ENCODE peak calls at places on chromosomes 2 and 18, in seven cellular contexts. S is B cell, X is thyroid gland, O is AG10803, G is bronchial epithelial cell, K is coronary artery, B is tibial artery. C is an unnamed sample.

GRCh38 chr2:160140471-160140870 is 59.6 kb downstream of the ITGB6 start:
- DNase-seq in B (no peak), S (no peak), O (peak), K (no peak), X (no peak), G (no peak), C (no peak)

GRCh38 chr2:65877331-65877791 is 445.0 kb upstream of the SPRED2 start:
- DNase-seq in K (no peak), O (peak), X (no peak), B (no peak), G (no peak), S (no peak), C (no peak)

GRCh38 chr2:19667085-19667484 is 234.7 kb downstream of the TTC32 start:
- DNase-seq in X (no peak), G (peak), K (no peak), S (no peak), O (peak), B (no peak), C (no peak)

GRCh38 chr2:25308599-25308998 is 33.1 kb downstream of the DNMT3A start:
- DNase-seq in X (no peak), G (no peak), K (no peak), S (no peak), B (no peak), O (no peak), C (no peak)

GRCh38 chr2:222315443-222316121 is 16.8 kb upstream of the PAX3 start:
- DNase-seq in G (no peak), O (no peak), B (no peak), S (no peak), X (no peak), K (no peak), C (no peak)

GRCh38 chr2:172640389-172640788 is 84.5 kb downstream of the PDK1 start:
- DNase-seq in G (no peak), K (no peak), B (no peak), S (no peak), X (no peak), O (no peak), C (no peak)

GRCh38 chr18:69161383-69162028 is 239.2 kb upstream of the DOK6 start:
- DNase-seq in X (no peak), O (peak), K (no peak), B (no peak), G (no peak), S (no peak), C (no peak)

GRCh38 chr2:74502720-74503505 is 3.5 kb upstream of the LBX2 start:
- DNase-seq in X (peak), S (peak), G (peak), B (peak), K (peak), O (peak), C (no peak)

GRCh38 chr2:19677215-19677777 is 224.5 kb downstream of the TTC32 start:
- DNase-seq in G (no peak), S (no peak), K (peak), B (no peak), O (no peak), X (no peak), C (no peak)

GRCh38 chr2:12352891-12353290 is 363.8 kb upstream of the TRIB2 start:
- DNase-seq in S (no peak), B (no peak), X (no peak), O (no peak), K (no peak), G (no peak), C (no peak)

GRCh38 chr18:54975598-54975997 is 16.3 kb upstream of the CCDC68 start:
- DNase-seq in O (no peak), S (no peak), X (no peak), G (no peak), K (no peak), B (no peak), C (no peak)

GRCh38 chr2:176269319-176270099 is at the start of gene MTX2:
- DNase-seq in B (peak), G (peak), K (peak), O (peak), S (peak), X (peak), C (no peak)
- TF ChIP-seq CTCF in B (peak), G (no peak), K (no peak), O (no peak), S (peak), X (peak), C (peak)

GRCh38 chr2:144519597-144519933 is 354 bp downstream of the ZEB2 start:
- DNase-seq in G (no peak), S (no peak), X (no peak), K (no peak), O (no peak), B (no peak), C (no peak)

GRCh38 chr2:144520718-144521487 is 984 bp upstream of the ZEB2 start:
- DNase-seq in B (no peak), G (no peak), X (no peak), O (peak), K (no peak), S (no peak), C (no peak)

GRCh38 chr2:144518744-144519596 is 949 bp downstream of the ZEB2 start:
- DNase-seq in S (no peak), K (no peak), O (no peak), G (no peak), X (no peak), B (no peak), C (no peak)

GRCh38 chr2:144521702-144522101 is 1.8 kb upstream of the ZEB2 start:
- DNase-seq in K (no peak), B (no peak), S (no peak), X (no peak), O (no peak), G (no peak), C (no peak)

DNA sequence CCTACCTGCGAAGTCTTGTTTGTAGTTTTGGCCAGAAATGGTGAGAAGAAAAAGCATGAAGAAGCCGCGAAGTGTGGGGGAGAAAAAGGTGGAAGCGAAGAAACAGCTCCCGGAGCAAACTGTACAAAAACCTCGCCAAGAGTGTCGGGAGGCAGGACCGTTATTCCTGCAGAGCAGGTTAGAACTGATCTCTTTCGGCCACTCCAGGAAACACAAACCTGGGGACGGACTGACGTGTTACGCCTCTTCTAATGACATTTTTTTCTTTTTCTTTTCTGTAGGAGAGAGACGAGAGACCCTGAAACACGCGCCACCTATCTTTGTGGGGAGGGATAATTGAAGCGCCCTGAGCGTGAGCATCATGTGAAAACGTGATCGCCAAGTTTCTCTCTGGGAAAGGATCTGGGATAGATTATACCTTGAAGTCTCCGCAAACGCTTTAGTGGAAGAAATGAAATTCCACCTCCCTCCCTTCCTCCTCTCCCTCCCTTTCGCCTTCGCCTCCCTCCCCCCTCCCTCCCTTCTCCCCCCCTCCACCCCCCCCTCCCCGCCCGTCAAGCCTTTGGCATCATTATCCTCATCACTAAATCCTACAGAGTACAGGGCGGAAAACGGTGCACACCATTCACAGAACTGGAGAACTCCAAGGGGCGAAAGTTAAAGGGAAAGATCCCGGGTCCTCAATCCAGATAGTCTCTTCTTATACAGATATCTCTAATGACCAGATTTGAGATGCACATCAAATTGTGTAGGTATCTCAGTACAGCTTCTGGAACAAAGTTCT is at the start of gene ZEB2:
- DNase-seq in X (peak), G (no peak), O (peak), S (peak), B (peak), K (peak), C (no peak)
- TF ChIP-seq CTCF in X (no peak), G (no peak), O (peak), S (peak), B (peak), K (peak), C (peak)

DNA sequence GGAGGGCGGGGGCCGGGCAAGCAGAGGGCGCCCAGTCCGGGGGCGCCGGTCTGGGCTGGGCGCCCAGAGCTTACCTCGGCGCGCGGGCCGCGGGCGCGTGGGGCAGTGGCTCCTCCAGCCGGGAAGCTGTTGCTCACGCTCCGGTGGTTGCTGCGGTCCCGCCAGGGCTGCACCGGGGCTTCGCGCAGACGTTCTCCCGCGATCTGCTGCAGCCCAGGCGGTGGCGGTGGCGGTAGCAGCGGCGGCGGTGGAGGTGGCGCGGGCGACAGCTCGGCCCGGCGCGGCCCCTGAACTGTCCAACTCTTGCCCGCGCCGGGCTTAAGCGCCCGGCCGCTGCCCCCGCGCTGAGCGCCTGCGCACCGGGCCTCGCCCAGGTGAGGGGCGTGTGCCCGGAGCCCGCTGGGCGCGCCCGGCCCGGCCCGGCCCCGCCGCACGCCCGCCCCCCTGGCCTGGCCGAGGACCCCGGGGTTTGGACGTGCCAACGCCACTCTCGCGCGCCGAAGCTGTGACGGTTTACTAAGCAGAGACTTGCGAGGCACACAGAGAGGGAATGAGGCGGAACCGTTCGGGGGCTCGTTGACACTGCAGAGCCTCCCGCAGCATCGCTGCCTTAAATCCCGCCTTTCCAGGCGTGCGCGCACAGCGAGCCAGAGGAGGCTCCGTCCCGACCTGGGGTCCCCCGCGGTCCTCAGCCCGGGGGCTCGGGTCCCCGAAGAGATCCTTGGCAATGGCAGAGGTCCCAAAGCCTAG is at the start of gene ZNF385B:
- DNase-seq in G (no peak), S (no peak), X (peak), B (no peak), K (no peak), O (no peak), C (peak)
- TF ChIP-seq CTCF in G (no peak), S (no peak), X (no peak), B (no peak), K (no peak), O (no peak), C (no peak)

GRCh38 chr2:119192893-119193292 is 30.7 kb upstream of the STEAP3 start:
- DNase-seq in S (no peak), G (no peak), X (no peak), O (no peak), B (no peak), K (no peak), C (no peak)
- TF ChIP-seq CTCF in S (no peak), G (no peak), X (no peak), O (no peak), B (no peak), K (no peak), C (no peak)

GRCh38 chr2:237432484-237433092 is 18.6 kb upstream of the COL6A3 start:
- DNase-seq in G (peak), B (no peak), X (peak), S (no peak), K (no peak), O (peak), C (no peak)
- TF ChIP-seq CTCF in G (no peak), B (no peak), X (no peak), S (no peak), K (no peak), O (peak), C (peak)

GRCh38 chr2:200127852-200128251 is 172.5 kb downstream of the MAIP1 start:
- DNase-seq in G (no peak), K (no peak), X (no peak), B (no peak), S (no peak), O (peak), C (no peak)
- TF ChIP-seq CTCF in G (no peak), K (no peak), X (no peak), B (no peak), S (no peak), O (peak), C (peak)

GRCh38 chr2:79660552-79660951 is 147.7 kb downstream of the CTNNA2 start:
- DNase-seq in K (no peak), S (no peak), O (no peak), G (no peak), X (no peak), B (no peak), C (no peak)
- TF ChIP-seq CTCF in K (no peak), S (no peak), O (peak), G (no peak), X (no peak), B (no peak), C (peak)